ENCODE peak calls at places on chromosomes 12 and 14, in five cellular contexts. One of them, this sample, is unnamed.

GRCh38 chr12:575948-576612 is 87.2 kb downstream of the NINJ2 start:
- DNase-seq in neural progenitor cell: peak; percentile 83
- DNase-seq in PC-3: peak; percentile 79
- DNase-seq in MM.1S: peak; percentile 75
- DNase-seq in SK-N-SH: peak; percentile 96
- DNase-seq in this sample: peak; percentile 80

GRCh38 chr12:24560867-24561266 is 388.0 kb downstream of the BCAT1 start:
- DNase-seq in neural progenitor cell: peak; percentile 14
- DNase-seq in PC-3: no peak
- DNase-seq in MM.1S: no peak
- DNase-seq in SK-N-SH: no peak
- DNase-seq in this sample: peak; percentile 7

GRCh38 chr12:54612216-54612750 is 22.4 kb downstream of the LACRT start:
- DNase-seq in neural progenitor cell: no peak
- DNase-seq in PC-3: no peak
- DNase-seq in MM.1S: no peak
- DNase-seq in SK-N-SH: no peak
- DNase-seq in this sample: no peak

GRCh38 chr14:106691601-106692291 is 1165.4 kb downstream of the TMEM121 start:
- DNase-seq in neural progenitor cell: no peak
- DNase-seq in PC-3: no peak
- DNase-seq in MM.1S: peak; percentile 87
- DNase-seq in SK-N-SH: peak; percentile 23
- DNase-seq in this sample: peak; percentile 0

GRCh38 chr12:4978737-4979136 is 64.9 kb upstream of the KCNA5 start:
- DNase-seq in neural progenitor cell: no peak
- DNase-seq in PC-3: peak; percentile 2
- DNase-seq in MM.1S: no peak
- DNase-seq in SK-N-SH: no peak
- DNase-seq in this sample: peak; percentile 19

GRCh38 chr14:94153750-94154350 is 20.3 kb upstream of the PPP4R4 start:
- DNase-seq in neural progenitor cell: no peak
- DNase-seq in PC-3: no peak
- DNase-seq in MM.1S: no peak
- DNase-seq in SK-N-SH: no peak
- DNase-seq in this sample: no peak

GRCh38 chr14:19851365-19851764 is 23.6 kb upstream of the OR4K2 start:
- DNase-seq in neural progenitor cell: no peak
- DNase-seq in PC-3: peak; percentile 37
- DNase-seq in MM.1S: no peak
- DNase-seq in SK-N-SH: no peak
- DNase-seq in this sample: peak; percentile 5

GRCh38 chr14:32682219-32682618 is 256.5 kb upstream of the NPAS3 start:
- DNase-seq in neural progenitor cell: no peak
- DNase-seq in PC-3: no peak
- DNase-seq in MM.1S: no peak
- DNase-seq in SK-N-SH: no peak
- DNase-seq in this sample: no peak

GRCh38 chr14:50812856-50813543 is 18.0 kb downstream of the NIN start:
- DNase-seq in neural progenitor cell: no peak
- DNase-seq in PC-3: no peak
- DNase-seq in MM.1S: no peak
- DNase-seq in SK-N-SH: no peak
- DNase-seq in this sample: no peak

GRCh38 chr12:20777420-20777819 is 33.1 kb upstream of the SLCO1B3 start:
- DNase-seq in neural progenitor cell: no peak
- DNase-seq in PC-3: no peak
- DNase-seq in MM.1S: no peak
- DNase-seq in SK-N-SH: no peak
- DNase-seq in this sample: no peak

GRCh38 chr14:54673193-54674121 is 106.5 kb downstream of the SAMD4A start:
- DNase-seq in neural progenitor cell: no peak
- DNase-seq in PC-3: no peak
- DNase-seq in MM.1S: no peak
- DNase-seq in SK-N-SH: no peak
- DNase-seq in this sample: no peak

GRCh38 chr14:37816135-37816534 is 220.7 kb downstream of the TTC6 start:
- DNase-seq in neural progenitor cell: no peak
- DNase-seq in PC-3: no peak
- DNase-seq in MM.1S: no peak
- DNase-seq in SK-N-SH: no peak
- DNase-seq in this sample: no peak

GRCh38 chr14:75861161-75861621 is 120.6 kb downstream of the TGFB3 start:
- DNase-seq in neural progenitor cell: no peak
- DNase-seq in PC-3: peak; percentile 56
- DNase-seq in MM.1S: peak; percentile 12
- DNase-seq in SK-N-SH: no peak
- DNase-seq in this sample: peak; percentile 89

GRCh38 chr12:125185740-125186470 is 120.7 kb downstream of the AACS start:
- DNase-seq in neural progenitor cell: peak; percentile 97
- DNase-seq in PC-3: peak; percentile 80
- DNase-seq in MM.1S: peak; percentile 64
- DNase-seq in SK-N-SH: peak; percentile 81
- DNase-seq in this sample: peak; percentile 71

GRCh38 chr14:59679872-59680271 is 103.3 kb upstream of the CCDC175 start:
- DNase-seq in neural progenitor cell: peak; percentile 49
- DNase-seq in PC-3: no peak
- DNase-seq in MM.1S: no peak
- DNase-seq in SK-N-SH: no peak
- DNase-seq in this sample: peak; percentile 3

GRCh38 chr12:1606021-1606622 is 11.7 kb upstream of the FBXL14 start:
- DNase-seq in neural progenitor cell: no peak
- DNase-seq in PC-3: peak; percentile 92
- DNase-seq in MM.1S: no peak
- DNase-seq in SK-N-SH: peak; percentile 47
- DNase-seq in this sample: peak; percentile 93

GRCh38 chr14:58572092-58572853 is 65.5 kb upstream of the DACT1 start:
- DNase-seq in neural progenitor cell: peak; percentile 9
- DNase-seq in PC-3: peak; percentile 68
- DNase-seq in MM.1S: no peak
- DNase-seq in SK-N-SH: no peak
- DNase-seq in this sample: peak; percentile 82

GRCh38 chr12:131586761-131587160 is 124.1 kb upstream of the SFSWAP start:
- DNase-seq in neural progenitor cell: peak; percentile 48
- DNase-seq in PC-3: no peak
- DNase-seq in MM.1S: no peak
- DNase-seq in SK-N-SH: no peak
- DNase-seq in this sample: no peak

GRCh38 chr12:110314308-110314707 is 33.3 kb downstream of the ATP2A2 start:
- DNase-seq in neural progenitor cell: no peak
- DNase-seq in PC-3: peak; percentile 61
- DNase-seq in MM.1S: no peak
- DNase-seq in SK-N-SH: no peak
- DNase-seq in this sample: peak; percentile 84

GRCh38 chr12:92140919-92141536 is 4.6 kb downstream of the BTG1 start:
- DNase-seq in neural progenitor cell: no peak
- DNase-seq in PC-3: no peak
- DNase-seq in MM.1S: peak; percentile 8
- DNase-seq in SK-N-SH: no peak
- DNase-seq in this sample: no peak

GRCh38 chr12:59626382-59626781 is 30.6 kb downstream of the SLC16A7 start:
- DNase-seq in neural progenitor cell: no peak
- DNase-seq in PC-3: peak; percentile 94
- DNase-seq in MM.1S: no peak
- DNase-seq in SK-N-SH: no peak
- DNase-seq in this sample: peak; percentile 66

GRCh38 chr14:34334329-34334728 is 127.7 kb downstream of the SPTSSA start:
- DNase-seq in neural progenitor cell: no peak
- DNase-seq in PC-3: no peak
- DNase-seq in MM.1S: no peak
- DNase-seq in SK-N-SH: no peak
- DNase-seq in this sample: no peak

GRCh38 chr12:96327346-96327745 is 72.9 kb downstream of the CDK17 start:
- DNase-seq in neural progenitor cell: no peak
- DNase-seq in PC-3: no peak
- DNase-seq in MM.1S: no peak
- DNase-seq in SK-N-SH: no peak
- DNase-seq in this sample: no peak

GRCh38 chr12:76049575-76050251 is 18.1 kb upstream of the PHLDA1 start:
- DNase-seq in neural progenitor cell: no peak
- DNase-seq in PC-3: no peak
- DNase-seq in MM.1S: no peak
- DNase-seq in SK-N-SH: no peak
- DNase-seq in this sample: no peak

GRCh38 chr12:62127516-62127915 is 132.7 kb upstream of the USP15 start:
- DNase-seq in neural progenitor cell: no peak
- DNase-seq in PC-3: no peak
- DNase-seq in MM.1S: no peak
- DNase-seq in SK-N-SH: no peak
- DNase-seq in this sample: no peak

GRCh38 chr14:20632448-20632830 is 9.1 kb downstream of the OR6S1 start:
- DNase-seq in neural progenitor cell: no peak
- DNase-seq in PC-3: peak; percentile 13
- DNase-seq in MM.1S: no peak
- DNase-seq in SK-N-SH: no peak
- DNase-seq in this sample: peak; percentile 24

GRCh38 chr14:80902608-80903007 is 38.9 kb downstream of the CEP128 start:
- DNase-seq in neural progenitor cell: no peak
- DNase-seq in PC-3: no peak
- DNase-seq in MM.1S: no peak
- DNase-seq in SK-N-SH: no peak
- DNase-seq in this sample: no peak

GRCh38 chr14:80901813-80902212 is 39.7 kb downstream of the CEP128 start:
- DNase-seq in neural progenitor cell: no peak
- DNase-seq in PC-3: no peak
- DNase-seq in MM.1S: no peak
- DNase-seq in SK-N-SH: no peak
- DNase-seq in this sample: no peak

GRCh38 chr14:80906946-80907345 is 34.6 kb downstream of the CEP128 start:
- DNase-seq in neural progenitor cell: no peak
- DNase-seq in PC-3: no peak
- DNase-seq in MM.1S: no peak
- DNase-seq in SK-N-SH: no peak
- DNase-seq in this sample: peak; percentile 66

GRCh38 chr14:80901260-80901659 is 40.3 kb downstream of the CEP128 start:
- DNase-seq in neural progenitor cell: no peak
- DNase-seq in PC-3: peak; percentile 45
- DNase-seq in MM.1S: no peak
- DNase-seq in SK-N-SH: no peak
- DNase-seq in this sample: no peak

DNA sequence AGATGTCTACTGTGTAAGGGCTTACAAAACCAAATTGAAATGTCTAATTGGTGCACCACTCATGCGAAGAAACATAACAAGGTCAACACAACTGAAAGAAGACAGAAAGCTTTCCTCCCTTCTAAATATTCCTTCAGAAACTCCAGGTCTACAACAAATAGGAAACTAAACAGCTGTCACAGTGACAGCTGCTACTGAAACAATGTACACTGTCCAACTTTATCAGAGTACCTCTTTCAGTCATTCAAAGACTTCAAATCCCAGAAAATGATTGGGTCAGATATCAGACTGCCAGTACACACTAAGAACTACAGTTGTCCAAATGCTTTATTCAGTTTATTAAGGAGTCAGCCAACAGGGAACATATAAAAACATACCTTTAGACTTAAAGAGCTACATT is 35.2 kb downstream of the CEP128 start:
- DNase-seq in neural progenitor cell: no peak
- DNase-seq in PC-3: no peak
- DNase-seq in MM.1S: no peak
- DNase-seq in SK-N-SH: no peak
- DNase-seq in this sample: no peak
- H3K9ac ChIP-seq in neural progenitor cell: no peak overlapping the region
- H3K9ac ChIP-seq in PC-3: no peak overlapping the region
- H3K9ac ChIP-seq in MM.1S: no peak overlapping the region
- H3K9ac ChIP-seq in SK-N-SH: no peak overlapping the region
- H3K9ac ChIP-seq in this sample: peak overlapping the region; percentile 19

GRCh38 chr12:50564948-50565297 is 60.1 kb downstream of the DIP2B start:
- DNase-seq in neural progenitor cell: no peak
- DNase-seq in PC-3: no peak
- DNase-seq in MM.1S: no peak
- DNase-seq in SK-N-SH: no peak
- DNase-seq in this sample: no peak
- H3F3A ChIP-seq in neural progenitor cell: peaks cover 22% of the 10 kb centered on the region
- H3F3A ChIP-seq in PC-3: no peaks in the 10 kb centered on the region
- H3F3A ChIP-seq in MM.1S: no peaks in the 10 kb centered on the region
- H3F3A ChIP-seq in SK-N-SH: peaks cover 9% of the 10 kb centered on the region
- H3F3A ChIP-seq in this sample: peaks cover 12% of the 10 kb centered on the region

GRCh38 chr14:29627141-29627540 is 300.5 kb downstream of the PRKD1 start:
- DNase-seq in neural progenitor cell: no peak
- DNase-seq in PC-3: no peak
- DNase-seq in MM.1S: no peak
- DNase-seq in SK-N-SH: no peak
- DNase-seq in this sample: peak; percentile 84

GRCh38 chr14:29629839-29630238 is 297.8 kb downstream of the PRKD1 start:
- DNase-seq in neural progenitor cell: no peak
- DNase-seq in PC-3: no peak
- DNase-seq in MM.1S: no peak
- DNase-seq in SK-N-SH: no peak
- DNase-seq in this sample: no peak

DNA sequence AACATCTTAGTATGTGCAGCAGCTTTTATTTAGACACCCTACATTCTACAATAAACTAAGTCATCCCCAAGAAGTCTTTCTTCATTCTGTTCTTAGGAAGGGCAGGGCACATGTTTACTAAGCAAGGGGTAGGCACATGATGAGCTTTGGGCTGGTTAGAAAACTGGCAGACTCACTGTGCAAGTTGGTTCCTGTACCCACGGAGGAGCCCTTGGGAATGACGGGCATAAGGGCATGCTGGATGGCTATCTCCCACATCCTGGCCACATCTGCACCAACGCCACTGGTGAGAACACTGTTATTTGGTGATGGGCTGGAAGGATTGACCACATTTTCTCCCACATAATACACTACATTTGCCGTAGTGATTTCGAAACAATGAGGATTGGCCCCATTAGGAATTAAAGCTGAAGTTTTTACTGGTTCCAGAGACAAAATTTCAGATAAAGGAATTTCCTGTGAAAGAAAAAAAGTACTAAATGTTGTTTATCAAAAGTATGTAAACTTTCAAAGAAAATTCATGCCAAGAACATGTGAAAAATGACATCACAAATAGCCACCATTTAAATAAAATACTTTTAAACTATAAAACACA is 297.0 kb downstream of the PRKD1 start:
- DNase-seq in neural progenitor cell: no peak
- DNase-seq in PC-3: no peak
- DNase-seq in MM.1S: no peak
- DNase-seq in SK-N-SH: no peak
- DNase-seq in this sample: no peak
- TF ChIP-seq EZH2phosphoT487 in neural progenitor cell: no peak
- TF ChIP-seq EZH2phosphoT487 in PC-3: no peak
- TF ChIP-seq EZH2phosphoT487 in MM.1S: no peak
- TF ChIP-seq EZH2phosphoT487 in SK-N-SH: no peak
- TF ChIP-seq EZH2phosphoT487 in this sample: no peak

DNA sequence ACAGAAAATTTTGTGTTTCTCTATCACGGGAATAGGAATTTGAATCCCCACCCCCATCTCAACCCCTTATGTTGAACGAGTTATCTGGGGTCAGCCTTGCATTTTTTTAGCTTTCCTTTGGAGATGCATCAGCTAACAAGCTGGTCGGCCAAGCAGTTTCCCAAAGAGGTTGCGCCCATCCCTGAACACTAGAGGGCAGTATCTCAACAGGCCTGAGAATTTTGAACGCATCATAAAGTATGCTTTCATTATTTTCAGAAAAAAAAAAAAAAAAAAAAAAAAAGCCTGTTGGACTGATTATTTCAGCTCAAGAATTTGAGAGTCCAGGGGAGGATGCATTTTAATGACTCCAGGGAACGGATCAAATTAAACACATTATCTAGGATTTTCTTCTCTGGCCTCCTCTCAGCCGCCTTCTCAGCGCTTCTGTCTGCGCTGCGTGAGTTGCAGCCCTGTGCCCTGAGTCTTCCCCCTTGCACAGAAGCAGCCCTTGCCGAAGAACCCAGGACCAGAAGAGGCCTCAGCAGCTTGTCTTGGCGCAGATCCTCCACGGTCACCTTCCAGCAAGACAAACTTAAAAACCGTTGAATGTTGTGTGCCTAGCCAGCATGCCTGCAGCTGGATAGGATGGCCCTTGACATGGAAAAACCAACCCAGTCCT is 76.5 kb upstream of the GZMB start:
- DNase-seq in neural progenitor cell: peak; percentile 68
- DNase-seq in PC-3: peak; percentile 66
- DNase-seq in MM.1S: peak; percentile 38
- DNase-seq in SK-N-SH: peak; percentile 45
- DNase-seq in this sample: peak; percentile 67
- H3K9ac ChIP-seq in neural progenitor cell: no peak overlapping the region
- H3K9ac ChIP-seq in PC-3: no peak overlapping the region
- H3K9ac ChIP-seq in MM.1S: no peak overlapping the region
- H3K9ac ChIP-seq in SK-N-SH: no peak overlapping the region
- H3K9ac ChIP-seq in this sample: no peak overlapping the region

This sample was measured in GM23248.